ENCODE peak calls at places on chromosomes 11 and 22, in eight cellular contexts. C is astrocyte of the spinal cord, N is epithelial cell of proximal tubule, G is tibial artery, L is fibroblast of mammary gland, X is neural progenitor cell, A is chondrocyte, Z is AG09309. J is an unnamed sample.

GRCh38 chr11:5622802-5623201 is 2.0 kb upstream of the TRIM34 start:
- DNase-seq in Z (no peak), L (no peak), C (no peak), A (no peak), G (no peak), X (no peak), N (no peak), J (no peak)

GRCh38 chr11:45247433-45247832 is 38.7 kb downstream of the SYT13 start:
- DNase-seq in G (no peak), L (peak; percentile 10), C (no peak), A (no peak), N (no peak), X (no peak), Z (no peak), J (no peak)

GRCh38 chr11:78177216-78177615 is 11.2 kb downstream of the KCTD21 start:
- DNase-seq in X (no peak), A (no peak), N (no peak), Z (no peak), C (no peak), L (no peak), G (no peak), J (no peak)

GRCh38 chr11:43984519-43985385 is 42.3 kb downstream of the C11orf96 start:
- DNase-seq in N (no peak), G (no peak), X (no peak), Z (no peak), A (no peak), L (no peak), C (no peak), J (no peak)

GRCh38 chr11:62847767-62848314 is 8.5 kb upstream of the WDR74 start:
- DNase-seq in N (no peak), Z (no peak), A (no peak), C (no peak), L (no peak), X (no peak), G (no peak), J (no peak)

GRCh38 chr11:125036933-125037332 is 26.2 kb upstream of the SLC37A2 start:
- DNase-seq in X (no peak), N (peak; percentile 9), G (no peak), C (peak; percentile 90), L (peak; percentile 98), A (no peak), Z (peak; percentile 31), J (no peak)

GRCh38 chr11:118142081-118142480 is 10.5 kb downstream of the SCN4B start:
- DNase-seq in N (peak; percentile 25), X (no peak), Z (no peak), L (peak; percentile 45), C (no peak), G (peak; percentile 7), A (no peak), J (no peak)

GRCh38 chr11:43582837-43583462 is 97.6 kb upstream of the HSD17B12 start:
- DNase-seq in L (no peak), G (no peak), A (no peak), X (peak; percentile 54), Z (no peak), N (no peak), C (no peak), J (no peak)

GRCh38 chr11:71418643-71419042 is 29.6 kb downstream of the DHCR7 start:
- DNase-seq in C (no peak), A (no peak), Z (no peak), X (no peak), N (no peak), G (no peak), L (no peak), J (no peak)

GRCh38 chr11:110075087-110075821 is 17.9 kb upstream of the ZC3H12C start:
- DNase-seq in N (no peak), A (no peak), Z (no peak), G (no peak), L (peak; percentile 86), C (peak; percentile 15), X (no peak), J (no peak)

GRCh38 chr11:77035580-77035979 is 1.4 kb downstream of the B3GNT6 start:
- DNase-seq in A (no peak), L (no peak), G (no peak), N (no peak), C (no peak), Z (no peak), X (no peak), J (no peak)

GRCh38 chr11:30218278-30218677 is 12.5 kb upstream of the FSHB start:
- DNase-seq in X (no peak), G (no peak), L (no peak), N (no peak), C (no peak), A (no peak), Z (no peak), J (no peak)

GRCh38 chr11:94544832-94545640 is 1.3 kb downstream of the FUT4 start:
- DNase-seq in C (no peak), G (peak; percentile 74), L (no peak), X (peak; percentile 13), Z (no peak), A (no peak), N (no peak), J (no peak)

GRCh38 chr11:74002832-74003231 is 6.1 kb downstream of the UCP3 start:
- DNase-seq in N (no peak), A (no peak), L (no peak), X (no peak), Z (no peak), C (no peak), G (no peak), J (no peak)

GRCh38 chr11:128831781-128832497 is 35.2 kb downstream of the KCNJ1 start:
- DNase-seq in L (no peak), X (no peak), G (no peak), Z (no peak), A (no peak), N (no peak), C (no peak), J (no peak)

GRCh38 chr11:88175707-88176066 is 444 bp upstream of the RAB38 start:
- DNase-seq in G (no peak), A (no peak), C (peak; percentile 33), Z (no peak), X (peak; percentile 17), N (peak; percentile 22), L (no peak), J (no peak)

GRCh38 chr11:75428301-75428724 is 4.7 kb downstream of the KLHL35 start:
- DNase-seq in Z (no peak), C (peak; percentile 91), N (peak; percentile 45), X (peak; percentile 76), A (no peak), L (peak; percentile 86), G (peak; percentile 95), J (peak; percentile 53)

DNA sequence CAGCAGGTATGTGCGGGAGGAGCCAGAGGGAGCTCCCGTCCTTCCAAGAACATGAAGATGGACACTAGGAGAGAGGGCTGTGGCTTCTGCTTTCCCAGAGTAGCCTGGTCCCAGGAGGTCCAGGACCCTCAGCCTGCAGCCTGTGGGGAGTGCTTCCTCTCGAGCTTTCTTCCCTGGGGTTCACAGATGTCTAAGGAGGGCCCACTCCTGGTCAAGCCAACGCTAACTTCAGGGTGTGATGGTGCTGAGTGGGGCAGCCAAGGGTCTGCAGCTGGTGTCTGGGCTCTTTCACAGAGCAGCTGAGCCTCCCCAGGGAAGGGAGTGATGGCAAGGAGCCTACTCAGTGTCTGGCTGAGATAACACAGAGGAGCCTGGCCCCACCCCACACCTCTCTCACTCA is 3.3 kb downstream of the POU2F3 start:
- DNase-seq in X (no peak), C (no peak), Z (no peak), N (no peak), G (no peak), L (no peak), A (peak; percentile 59), J (no peak)
- TF ChIP-seq CTCF in X (no peak), C (no peak), Z (no peak), N (no peak), G (no peak), L (no peak), A (no peak), J (no peak)

DNA sequence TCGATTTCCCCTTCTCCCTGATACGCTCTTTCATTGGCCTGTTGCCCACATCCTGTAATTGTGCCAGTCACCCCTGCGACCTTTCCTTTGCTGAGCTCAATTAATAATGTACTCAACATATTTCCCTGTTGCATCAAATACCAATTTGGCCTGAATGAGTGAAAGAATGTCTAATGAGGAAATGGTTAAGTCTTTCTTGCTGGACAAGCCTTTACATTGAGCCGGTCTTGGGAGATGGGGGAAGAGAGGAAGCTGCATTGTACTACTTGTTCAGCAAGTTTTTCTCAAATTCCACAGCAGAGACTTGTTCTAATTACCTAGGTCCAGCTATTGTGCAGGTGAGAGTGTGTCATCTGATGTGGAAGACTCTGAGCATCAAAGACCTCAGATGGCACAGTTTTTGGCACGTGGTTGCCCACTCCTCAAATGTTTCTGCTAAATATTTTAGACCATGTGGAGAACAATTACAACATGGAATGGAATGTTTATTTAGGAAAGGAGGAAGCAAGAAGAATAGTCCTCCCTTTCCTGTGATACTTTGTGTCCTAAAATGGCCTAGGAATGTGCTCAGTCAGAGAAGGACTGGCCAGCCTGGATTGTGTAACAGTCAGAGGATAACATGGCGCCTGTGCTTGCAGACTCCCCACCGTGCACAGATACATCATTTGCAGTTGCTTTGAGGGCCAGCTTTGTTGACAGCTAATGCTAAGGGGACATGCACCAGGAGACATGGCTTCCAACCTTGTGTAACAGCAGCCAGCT is 129.5 kb upstream of the E2F8 start:
- DNase-seq in Z (no peak), X (no peak), A (no peak), L (peak; percentile 96), N (no peak), C (peak; percentile 59), G (peak; percentile 88), J (no peak)
- TF ChIP-seq CTCF in Z (no peak), X (no peak), A (no peak), L (no peak), N (no peak), C (no peak), G (no peak), J (no peak)

GRCh38 chr22:20887375-20887774 is 28.6 kb downstream of the SNAP29 start:
- DNase-seq in G (no peak), L (no peak), X (no peak), A (no peak), Z (no peak), N (no peak), C (no peak), J (no peak)

GRCh38 chr22:20884454-20884853 is 25.6 kb downstream of the SNAP29 start:
- DNase-seq in N (no peak), C (no peak), X (no peak), Z (no peak), L (no peak), G (no peak), A (no peak), J (no peak)

GRCh38 chr22:20882855-20883254 is 24.0 kb downstream of the SNAP29 start:
- DNase-seq in C (no peak), A (no peak), G (no peak), X (no peak), Z (no peak), N (no peak), L (no peak), J (no peak)

GRCh38 chr22:20885017-20885556 is 26.3 kb downstream of the SNAP29 start:
- DNase-seq in C (no peak), X (no peak), G (no peak), A (no peak), Z (no peak), L (no peak), N (no peak), J (no peak)

GRCh38 chr22:20885557-20886323 is 26.9 kb downstream of the SNAP29 start:
- DNase-seq in A (peak; percentile 91), G (peak; percentile 86), C (peak; percentile 79), N (no peak), X (peak; percentile 89), L (peak; percentile 79), Z (peak; percentile 40), J (peak; percentile 33)
- TF ChIP-seq CTCF in A (peak; percentile 90), G (peak; percentile 68), C (peak; percentile 95), N (peak; percentile 96), X (peak; percentile 85), L (peak; percentile 97), Z (peak; percentile 97), J (no peak)

GRCh38 chr22:50626314-50626855 is 1.6 kb downstream of the ARSA start:
- DNase-seq in C (no peak), A (no peak), G (no peak), L (no peak), X (no peak), N (no peak), Z (no peak), J (no peak)
- TF ChIP-seq CTCF in C (no peak), A (no peak), G (no peak), L (no peak), X (no peak), N (no peak), Z (peak; percentile 2), J (no peak)

J was measured in activated B cell treated with CpG ODN at 0.5 μM for 24 hours.